ENCODE peak calls at places on chromosome 9, in six cellular contexts. C, F, X, B, K and N are unnamed samples.

GRCh38 chr9:86557063-86557766 is 203.0 kb upstream of the TUT7 start:
- DNase-seq in C (no peak), F (peak), X (peak), B (peak), K (no peak), N (no peak)

GRCh38 chr9:92463989-92464388 is 18.3 kb downstream of the ASPN start:
- DNase-seq in C (no peak), F (peak), X (no peak), B (peak), K (no peak), N (no peak)

GRCh38 chr9:37746448-37747270 is 6.9 kb upstream of the TRMT10B start:
- DNase-seq in C (no peak), F (peak), X (no peak), B (peak), K (no peak), N (no peak)

GRCh38 chr9:133935328-133936040 is 56.6 kb downstream of the VAV2 start:
- DNase-seq in C (no peak), F (no peak), X (peak), B (peak), K (peak), N (no peak)

GRCh38 chr9:124266139-124266825 is 8.5 kb downstream of the NEK6 start:
- DNase-seq in C (no peak), F (no peak), X (no peak), B (no peak), K (no peak), N (no peak)

GRCh38 chr9:114861922-114862605 is 56.2 kb upstream of the TNFSF15 start:
- DNase-seq in C (no peak), F (no peak), X (no peak), B (no peak), K (no peak), N (no peak)

GRCh38 chr9:133701321-133701980 is 36.7 kb downstream of the SARDH start:
- DNase-seq in C (no peak), F (no peak), X (no peak), B (peak), K (no peak), N (no peak)

GRCh38 chr9:78215706-78216105 is 20.2 kb upstream of the CEP78 start:
- DNase-seq in C (no peak), F (peak), X (no peak), B (peak), K (no peak), N (no peak)

DNA sequence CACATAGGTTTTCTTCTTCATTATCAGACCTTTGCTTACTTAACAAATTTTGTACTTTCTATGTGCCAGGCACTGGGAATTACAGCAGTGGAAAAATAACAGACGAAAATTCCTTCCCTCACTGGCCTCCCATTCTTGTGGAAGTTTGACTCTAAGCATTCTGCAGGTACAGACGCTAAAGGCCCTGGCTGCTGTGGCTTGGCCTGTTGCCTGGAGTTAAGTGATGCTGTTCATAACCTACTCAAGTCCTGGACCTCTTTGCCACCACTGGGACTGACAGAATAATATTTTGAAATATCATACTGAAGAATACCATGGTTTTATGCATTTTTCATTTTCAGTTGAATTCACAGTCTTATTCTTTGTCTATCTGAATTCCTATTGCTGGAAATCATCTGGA is 97.3 kb upstream of the SPATA31C2 start:
- DNase-seq in C (no peak), F (no peak), X (no peak), B (no peak), K (no peak), N (no peak)
- TF ChIP-seq CTCF in C (no peak), F (no peak), X (no peak), B (no peak), K (no peak), N (no peak)

GRCh38 chr9:136726118-136726517 is 13.7 kb downstream of the DIPK1B start:
- DNase-seq in C (no peak), F (no peak), X (no peak), B (no peak), K (no peak), N (no peak)
- H3K4me3 ChIP-seq in C (no peak), F (peak), X (peak), B (peak), K (peak), N (peak)

GRCh38 chr9:123000371-123001068 is 32.9 kb upstream of the GPR21 start:
- DNase-seq in C (no peak), F (no peak), X (no peak), B (no peak), K (no peak), N (no peak)
- TF ChIP-seq CTCF in C (no peak), F (no peak), X (no peak), B (no peak), K (no peak), N (no peak)

DNA sequence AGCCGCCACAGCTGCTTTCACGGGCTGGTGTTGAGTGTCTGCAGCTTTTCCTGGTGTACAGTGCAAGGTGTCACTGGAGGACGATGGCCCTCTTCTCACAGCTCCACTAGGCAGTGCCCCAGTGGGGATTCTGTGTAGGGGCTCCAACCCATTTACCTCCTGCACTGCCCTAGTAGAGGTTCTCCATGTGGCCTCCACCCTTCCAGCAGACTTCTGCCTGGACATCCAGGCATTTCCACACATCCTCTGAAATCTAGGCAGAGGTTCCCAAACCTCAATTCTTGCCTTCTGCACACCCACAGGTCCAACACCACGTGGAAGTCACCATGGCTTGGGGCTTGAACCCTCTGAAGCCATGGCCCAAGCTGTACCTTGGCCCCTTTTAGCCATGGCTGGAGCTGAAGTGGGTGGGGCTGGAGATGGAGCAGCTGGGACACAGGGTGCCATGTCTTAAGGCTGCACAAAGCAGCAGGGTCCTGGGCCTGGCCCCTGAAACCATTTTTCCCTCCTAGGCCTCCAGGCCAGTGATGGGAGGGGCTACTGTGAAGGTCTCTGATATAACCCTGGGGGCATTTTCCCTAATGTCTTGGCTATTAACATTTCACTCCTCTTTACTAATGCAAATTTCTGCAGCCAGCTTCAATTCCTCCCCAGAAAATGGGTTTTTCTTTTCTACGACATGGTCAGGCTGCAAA is 82.0 kb downstream of the MLLT3 start:
- DNase-seq in C (no peak), F (no peak), X (no peak), B (no peak), K (no peak), N (no peak)
- H3K4me3 ChIP-seq in C (no peak), F (no peak), X (no peak), B (no peak), K (no peak), N (no peak)